ENCODE peak calls at places on chromosomes 5 and 9, in eight cellular contexts. U is endothelial cell, C is GM20000, X is heart left ventricle, M is progenitor cell of endocrine pancreas, F is AG10803, J is PC-9, W is activated B cell treated with CpG ODN at 0.5 μM for 24 hours. K is an unnamed sample.

GRCh38 chr9:116550728-116551436 is 136.2 kb upstream of the TRIM32 start:
- DNase-seq in F (peak), X (peak), W (no peak), M (no peak), C (no peak), U (no peak), J (no peak), K (no peak)

GRCh38 chr5:110150199-110150598 is 460.5 kb downstream of the MAN2A1 start:
- DNase-seq in U (no peak), C (no peak), F (no peak), M (no peak), W (no peak), J (no peak), X (no peak), K (no peak)

GRCh38 chr5:146516151-146516475 is at the start of gene GPR151:
- DNase-seq in X (no peak), U (no peak), W (no peak), C (no peak), F (peak), J (no peak), M (no peak), K (no peak)

GRCh38 chr5:131082034-131082550 is 83.0 kb downstream of the HINT1 start:
- DNase-seq in X (no peak), U (no peak), J (no peak), W (no peak), M (no peak), C (no peak), F (peak), K (no peak)

GRCh38 chr5:102865171-102865509 is 110.0 kb downstream of the PAM start:
- DNase-seq in J (no peak), F (peak), W (no peak), C (no peak), M (no peak), U (no peak), X (no peak), K (no peak)

GRCh38 chr5:34571380-34572041 is 84.6 kb upstream of the RAI14 start:
- DNase-seq in X (no peak), W (no peak), J (no peak), M (no peak), U (no peak), C (no peak), F (peak), K (no peak)

GRCh38 chr5:8376478-8376877 is 507.5 kb downstream of the MTRR start:
- DNase-seq in M (no peak), X (no peak), J (no peak), F (no peak), W (no peak), C (no peak), U (no peak), K (no peak)

GRCh38 chr5:55003432-55004065 is 18.2 kb upstream of the ESM1 start:
- DNase-seq in U (no peak), W (no peak), X (no peak), M (no peak), F (no peak), C (no peak), J (no peak), K (no peak)

GRCh38 chr9:110995511-110996340 is 42.5 kb downstream of the LPAR1 start:
- DNase-seq in J (no peak), W (no peak), X (no peak), M (no peak), F (peak), C (no peak), U (no peak), K (no peak)

GRCh38 chr5:127612441-127613141 is 36.3 kb upstream of the CTXN3 start:
- DNase-seq in X (no peak), M (no peak), U (no peak), C (no peak), W (no peak), F (no peak), J (no peak), K (no peak)

GRCh38 chr5:67520161-67520886 is 323.7 kb upstream of the CD180 start:
- DNase-seq in X (no peak), C (no peak), U (no peak), F (no peak), J (no peak), M (no peak), W (no peak), K (no peak)

GRCh38 chr5:141951341-141951781 is 6.6 kb downstream of the PCDH12 start:
- DNase-seq in J (no peak), F (no peak), C (peak), X (no peak), W (no peak), M (no peak), U (peak), K (no peak)
- TF ChIP-seq CTCF in J (peak), F (peak), C (peak), X (peak), W (no peak), M (peak), U (peak), K (peak)

GRCh38 chr5:31827862-31828261 is 188.9 kb downstream of the PDZD2 start:
- DNase-seq in M (no peak), J (no peak), F (peak), X (no peak), U (no peak), W (no peak), C (no peak), K (no peak)

GRCh38 chr5:31825775-31826068 is 186.8 kb downstream of the PDZD2 start:
- DNase-seq in C (no peak), X (no peak), W (no peak), M (no peak), J (no peak), U (no peak), F (no peak), K (no peak)

GRCh38 chr5:31819926-31820516 is 181.1 kb downstream of the PDZD2 start:
- DNase-seq in J (no peak), F (no peak), X (no peak), U (no peak), C (no peak), M (no peak), W (no peak), K (no peak)

GRCh38 chr5:31824886-31825774 is 186.2 kb downstream of the PDZD2 start:
- DNase-seq in F (peak), W (no peak), C (peak), U (peak), J (peak), M (peak), X (no peak), K (no peak)

GRCh38 chr5:31823477-31823876 is 184.5 kb downstream of the PDZD2 start:
- DNase-seq in X (no peak), U (peak), C (no peak), W (no peak), J (no peak), F (no peak), M (no peak), K (no peak)
- TF ChIP-seq CTCF in X (no peak), U (no peak), C (no peak), W (no peak), J (no peak), F (no peak), M (no peak), K (no peak)

GRCh38 chr9:134779640-134780039 is 101.0 kb upstream of the FCN2 start:
- DNase-seq in F (no peak), M (no peak), W (no peak), U (no peak), J (no peak), C (no peak), X (no peak), K (no peak)

GRCh38 chr9:134778156-134778555 is 102.5 kb upstream of the FCN2 start:
- DNase-seq in U (no peak), J (no peak), F (no peak), X (no peak), W (no peak), C (no peak), M (no peak), K (no peak)

GRCh38 chr9:134777153-134777552 is 103.5 kb upstream of the FCN2 start:
- DNase-seq in F (no peak), C (no peak), M (no peak), X (no peak), W (no peak), J (no peak), U (no peak), K (no peak)

GRCh38 chr9:134776080-134776796 is 104.4 kb upstream of the FCN2 start:
- DNase-seq in J (no peak), W (no peak), C (no peak), U (no peak), M (no peak), F (no peak), X (no peak), K (no peak)

DNA sequence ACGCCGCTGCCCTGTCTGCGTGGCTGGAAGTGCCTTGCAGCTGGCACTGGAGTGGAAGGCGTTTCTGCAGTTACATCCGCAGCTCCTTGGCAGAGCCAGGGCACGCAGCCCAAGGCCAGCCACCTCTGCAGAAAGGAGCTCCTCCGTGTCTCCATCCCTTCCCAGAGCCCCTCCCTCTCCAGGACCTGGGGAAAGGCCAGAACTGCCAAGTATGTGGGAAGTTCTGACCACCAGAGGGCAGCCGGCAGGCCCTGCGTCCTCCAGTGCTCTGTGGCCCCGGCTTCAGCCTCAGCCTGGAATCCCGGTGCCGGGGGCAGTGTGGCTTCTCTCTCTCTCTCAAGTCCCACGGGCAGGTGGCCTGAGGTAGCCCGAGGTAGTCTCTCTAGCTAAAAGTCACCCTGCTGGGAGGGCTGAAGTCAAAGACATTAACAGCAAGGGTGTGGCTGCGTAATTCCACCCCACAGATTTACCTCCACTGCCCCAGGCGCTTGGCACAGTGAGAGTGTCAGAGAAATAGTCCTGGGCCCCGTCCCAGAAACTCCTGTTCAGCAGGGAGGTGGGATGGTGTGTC is 101.7 kb upstream of the FCN2 start:
- DNase-seq in W (no peak), X (peak), M (peak), F (peak), C (no peak), U (peak), J (peak), K (peak)
- TF ChIP-seq CTCF in W (no peak), X (peak), M (peak), F (peak), C (no peak), U (peak), J (peak), K (peak)

DNA sequence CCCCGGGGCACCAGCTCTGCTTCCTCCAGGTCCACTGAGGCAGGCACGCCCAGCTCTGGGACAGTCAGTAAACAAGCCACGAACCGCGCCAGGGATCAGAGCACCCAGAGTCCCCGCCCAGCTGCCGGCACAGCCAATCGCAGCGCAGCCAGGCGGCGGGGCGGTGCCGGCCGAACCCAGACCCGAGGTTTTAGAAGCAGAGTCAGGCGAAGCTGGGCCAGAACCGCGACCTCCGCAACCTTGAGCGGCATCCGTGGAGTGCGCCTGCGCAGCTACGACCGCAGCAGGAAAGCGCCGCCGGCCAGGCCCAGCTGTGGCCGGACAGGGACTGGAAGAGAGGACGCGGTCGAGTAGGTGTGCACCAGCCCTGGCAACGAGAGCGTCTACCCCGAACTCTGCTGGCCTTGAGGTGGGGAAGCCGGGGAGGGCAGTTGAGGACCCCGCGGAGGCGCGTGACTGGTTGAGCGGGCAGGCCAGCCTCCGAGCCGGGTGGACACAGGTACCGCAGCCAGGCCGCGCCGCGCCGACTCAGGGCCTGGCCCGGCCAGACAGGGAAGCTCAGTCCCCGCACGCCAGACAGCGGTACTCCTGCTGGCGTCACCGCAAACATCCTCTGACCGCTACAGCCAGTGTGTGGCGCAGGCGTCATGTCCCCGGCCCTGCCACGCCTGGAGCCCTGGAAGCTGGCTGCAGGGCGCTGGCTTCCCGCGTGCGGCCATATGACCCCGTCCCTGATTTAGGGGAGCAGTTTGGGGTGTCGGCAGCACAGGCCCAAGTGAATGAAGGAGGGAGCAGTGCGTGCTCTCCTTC is at the start of gene CTSL:
- DNase-seq in W (no peak), M (peak), F (peak), U (peak), X (peak), J (peak), C (peak), K (no peak)
- TF ChIP-seq CTCF in W (no peak), M (peak), F (peak), U (no peak), X (peak), J (peak), C (no peak), K (peak)

K was measured in D721Med.